ENCODE peak calls at places on chromosome X, in ten cellular contexts. X, L, H, P, K, R, F, A, W and T are unnamed samples.
A peak's percentile ranks its signal among the peaks of the same experiment; 100 is the strongest.

GRCh38 chrX:38891641-38892413 is 90.6 kb downstream of the MID1IP1 start:
- DNase-seq in X (peak; percentile 12), L (no peak), H (no peak), P (no peak), K (no peak), R (peak; percentile 25), F (no peak), A (no peak), W (no peak), T (peak; percentile 82)

GRCh38 chrX:46574941-46575381 is 1.4 kb downstream of the CHST7 start:
- DNase-seq in X (peak; percentile 29), L (no peak), H (no peak), P (peak; percentile 29), K (peak; percentile 33), R (peak; percentile 45), F (no peak), A (no peak), W (no peak), T (no peak)

GRCh38 chrX:155148724-155149537 is 67.3 kb upstream of the VBP1 start:
- DNase-seq in X (peak; percentile 26), L (peak; percentile 11), H (no peak), P (no peak), K (peak; percentile 17), R (peak; percentile 7), F (peak; percentile 7), A (no peak), W (no peak), T (peak; percentile 8)

GRCh38 chrX:80432441-80432840 is 12.2 kb downstream of the TENT5D start:
- DNase-seq in X (no peak), L (no peak), H (no peak), P (no peak), K (no peak), R (no peak), F (no peak), A (no peak), W (no peak), T (no peak)

GRCh38 chrX:20116087-20116574 is 576 bp downstream of the MAP7D2 start:
- DNase-seq in X (no peak), L (no peak), H (no peak), P (no peak), K (no peak), R (no peak), F (peak; percentile 36), A (no peak), W (no peak), T (no peak)

GRCh38 chrX:153755136-153755535 is 8.9 kb upstream of the PLXNB3 start:
- DNase-seq in X (no peak), L (no peak), H (no peak), P (no peak), K (no peak), R (no peak), F (no peak), A (no peak), W (no peak), T (no peak)

GRCh38 chrX:100980608-100981497 is 11.3 kb downstream of the ARL13A start:
- DNase-seq in X (no peak), L (no peak), H (peak; percentile 79), P (no peak), K (peak; percentile 67), R (no peak), F (no peak), A (peak; percentile 18), W (no peak), T (peak; percentile 91)

GRCh38 chrX:48489892-48490291 is 13.9 kb downstream of the FTSJ1 start:
- DNase-seq in X (no peak), L (no peak), H (peak; percentile 4), P (no peak), K (no peak), R (no peak), F (no peak), A (no peak), W (no peak), T (no peak)

GRCh38 chrX:39298821-39299220 is 497.6 kb downstream of the MID1IP1 start:
- DNase-seq in X (no peak), L (no peak), H (no peak), P (no peak), K (no peak), R (no peak), F (no peak), A (no peak), W (no peak), T (no peak)

GRCh38 chrX:56281789-56282188 is 49.6 kb downstream of the KLF8 start:
- DNase-seq in X (no peak), L (no peak), H (no peak), P (no peak), K (peak; percentile 12), R (no peak), F (peak; percentile 38), A (no peak), W (no peak), T (peak; percentile 14)

GRCh38 chrX:125003746-125004446 is 315.8 kb upstream of the TEX13C start:
- DNase-seq in X (no peak), L (no peak), H (no peak), P (no peak), K (no peak), R (no peak), F (no peak), A (no peak), W (no peak), T (no peak)

GRCh38 chrX:53440631-53441517 is 6.7 kb upstream of the HSD17B10 start:
- DNase-seq in X (peak; percentile 42), L (peak; percentile 66), H (peak; percentile 91), P (no peak), K (peak; percentile 61), R (no peak), F (peak; percentile 75), A (peak; percentile 47), W (peak; percentile 77), T (peak; percentile 84)

GRCh38 chrX:538311-538710 is 92.3 kb upstream of the SHOX start:
- DNase-seq in X (no peak), L (no peak), H (no peak), P (no peak), K (no peak), R (no peak), F (peak; percentile 8), A (no peak), W (no peak), T (no peak)

GRCh38 chrX:15680401-15680800 is 15.8 kb upstream of the CLTRN start:
- DNase-seq in X (no peak), L (no peak), H (no peak), P (no peak), K (peak; percentile 85), R (peak; percentile 4), F (peak; percentile 57), A (no peak), W (no peak), T (peak; percentile 9)

GRCh38 chrX:23610491-23610890 is 56.8 kb upstream of the PRDX4 start:
- DNase-seq in X (no peak), L (no peak), H (no peak), P (no peak), K (peak; percentile 5), R (no peak), F (peak; percentile 31), A (no peak), W (no peak), T (no peak)

GRCh38 chrX:87664381-87664780 is 146.8 kb downstream of the KLHL4 start:
- DNase-seq in X (no peak), L (peak; percentile 5), H (no peak), P (no peak), K (peak; percentile 31), R (no peak), F (peak; percentile 31), A (no peak), W (no peak), T (peak; percentile 38)

GRCh38 chrX:72100051-72100755 is 31.5 kb downstream of the RTL5 start:
- DNase-seq in X (no peak), L (no peak), H (no peak), P (no peak), K (no peak), R (no peak), F (no peak), A (no peak), W (no peak), T (no peak)

GRCh38 chrX:105973387-105973739 is 65.2 kb downstream of the SERPINA7 start:
- DNase-seq in X (no peak), L (no peak), H (no peak), P (no peak), K (no peak), R (no peak), F (no peak), A (no peak), W (no peak), T (no peak)

GRCh38 chrX:111095974-111096870 is at the start of gene PAK3:
- DNase-seq in X (peak; percentile 13), L (no peak), H (peak; percentile 83), P (no peak), K (peak; percentile 70), R (no peak), F (no peak), A (no peak), W (peak; percentile 30), T (peak; percentile 20)

GRCh38 chrX:71256051-71256450 is 2.1 kb upstream of the ZMYM3 start:
- DNase-seq in X (no peak), L (no peak), H (no peak), P (no peak), K (peak; percentile 31), R (no peak), F (no peak), A (no peak), W (no peak), T (no peak)

GRCh38 chrX:3743821-3744439 is 30.5 kb upstream of the PRKX start:
- DNase-seq in X (peak; percentile 9), L (no peak), H (no peak), P (peak; percentile 7), K (no peak), R (no peak), F (peak; percentile 4), A (no peak), W (no peak), T (no peak)

GRCh38 chrX:48918303-48918643 is 551 bp downstream of the PIM2 start:
- DNase-seq in X (no peak), L (no peak), H (no peak), P (no peak), K (no peak), R (no peak), F (no peak), A (no peak), W (no peak), T (no peak)